ENCODE peak calls at places on chromosomes 7 and 10, in seven cellular contexts. O is AG04450, Q is brain microvascular endothelial cell, C is fibroblast of lung, E is kidney, S is HFFc6, K is foreskin fibroblast. A is an unnamed sample.

GRCh38 chr10:124735491-124736286 is 8.5 kb downstream of the FAM53B start:
- DNase-seq in C (no peak), S (no peak), Q (no peak), O (no peak), K (no peak), E (peak), A (no peak)

GRCh38 chr7:33814958-33815735 is 90.2 kb upstream of the BMPER start:
- DNase-seq in C (no peak), S (no peak), K (no peak), E (no peak), O (no peak), Q (no peak), A (no peak)

GRCh38 chr10:101744267-101744666 is 31.6 kb downstream of the FGF8 start:
- DNase-seq in E (no peak), K (no peak), Q (no peak), O (no peak), S (no peak), C (no peak), A (no peak)

GRCh38 chr7:1708640-1709249 is 38.7 kb downstream of the ELFN1 start:
- DNase-seq in K (no peak), S (no peak), Q (no peak), O (no peak), C (no peak), E (peak), A (peak)

GRCh38 chr10:102401735-102402511 is 6.4 kb downstream of the NFKB2 start:
- DNase-seq in K (no peak), Q (peak), S (peak), C (no peak), E (peak), O (no peak), A (peak)

GRCh38 chr7:71633571-71634008 is 501.6 kb downstream of the GALNT17 start:
- DNase-seq in Q (peak), K (peak), C (peak), O (peak), E (no peak), S (peak), A (no peak)

GRCh38 chr10:51918921-51919325 is 219.5 kb upstream of the CSTF2T start:
- DNase-seq in K (no peak), Q (no peak), C (no peak), S (no peak), E (no peak), O (no peak), A (no peak)

GRCh38 chr7:54643064-54643463 is 100.9 kb downstream of the VSTM2A start:
- DNase-seq in O (no peak), S (no peak), E (no peak), C (no peak), K (no peak), Q (no peak), A (no peak)

GRCh38 chr7:140156460-140157080 is 20.2 kb downstream of the KDM7A start:
- DNase-seq in K (no peak), S (no peak), O (no peak), E (no peak), C (no peak), Q (no peak), A (no peak)

GRCh38 chr10:29895436-29895835 is 163.9 kb downstream of the JCAD start:
- DNase-seq in Q (peak), S (peak), O (peak), E (peak), K (peak), C (peak), A (no peak)

GRCh38 chr10:68804692-68805091 is 22.6 kb upstream of the STOX1 start:
- DNase-seq in Q (no peak), C (no peak), E (no peak), S (no peak), K (no peak), O (no peak), A (no peak)

GRCh38 chr10:102648889-102649752 is 4.8 kb downstream of the TRIM8 start:
- DNase-seq in O (no peak), S (no peak), Q (no peak), C (peak), K (no peak), E (peak), A (peak)

GRCh38 chr7:957418-958220 is 3.1 kb upstream of the ADAP1 start:
- DNase-seq in E (peak), O (no peak), K (no peak), Q (no peak), S (no peak), C (no peak), A (peak)

GRCh38 chr10:73609116-73609515 is 18.0 kb upstream of the USP54 start:
- DNase-seq in O (no peak), E (no peak), S (no peak), K (no peak), Q (no peak), C (no peak), A (no peak)

GRCh38 chr10:34297551-34298370 is 517.3 kb downstream of the PARD3 start:
- DNase-seq in C (peak), E (no peak), K (no peak), S (no peak), Q (no peak), O (no peak), A (no peak)

GRCh38 chr7:1995426-1995825 is 237.3 kb downstream of the MAD1L1 start:
- DNase-seq in C (no peak), K (no peak), E (peak), Q (no peak), O (no peak), S (no peak), A (no peak)

GRCh38 chr7:106613861-106614560 is 46.9 kb downstream of the CCDC71L start:
- DNase-seq in C (peak), O (no peak), S (peak), Q (no peak), K (no peak), E (no peak), A (no peak)

GRCh38 chr10:100730739-100731602 is 14.4 kb upstream of the PAX2 start:
- DNase-seq in E (peak), S (no peak), O (no peak), K (no peak), Q (peak), C (no peak), A (no peak)

GRCh38 chr7:47282790-47283496 is 299.0 kb downstream of the TNS3 start:
- DNase-seq in O (no peak), K (no peak), Q (no peak), E (no peak), C (no peak), S (no peak), A (no peak)

GRCh38 chr7:47284691-47285246 is 297.1 kb downstream of the TNS3 start:
- DNase-seq in K (no peak), O (no peak), C (no peak), E (no peak), S (no peak), Q (no peak), A (no peak)

GRCh38 chr7:47288060-47288459 is 293.9 kb downstream of the TNS3 start:
- DNase-seq in Q (no peak), E (no peak), K (no peak), S (no peak), O (no peak), C (no peak), A (no peak)

GRCh38 chr7:47283497-47284131 is 298.3 kb downstream of the TNS3 start:
- DNase-seq in E (peak), S (no peak), O (no peak), Q (no peak), C (no peak), K (no peak), A (no peak)

DNA sequence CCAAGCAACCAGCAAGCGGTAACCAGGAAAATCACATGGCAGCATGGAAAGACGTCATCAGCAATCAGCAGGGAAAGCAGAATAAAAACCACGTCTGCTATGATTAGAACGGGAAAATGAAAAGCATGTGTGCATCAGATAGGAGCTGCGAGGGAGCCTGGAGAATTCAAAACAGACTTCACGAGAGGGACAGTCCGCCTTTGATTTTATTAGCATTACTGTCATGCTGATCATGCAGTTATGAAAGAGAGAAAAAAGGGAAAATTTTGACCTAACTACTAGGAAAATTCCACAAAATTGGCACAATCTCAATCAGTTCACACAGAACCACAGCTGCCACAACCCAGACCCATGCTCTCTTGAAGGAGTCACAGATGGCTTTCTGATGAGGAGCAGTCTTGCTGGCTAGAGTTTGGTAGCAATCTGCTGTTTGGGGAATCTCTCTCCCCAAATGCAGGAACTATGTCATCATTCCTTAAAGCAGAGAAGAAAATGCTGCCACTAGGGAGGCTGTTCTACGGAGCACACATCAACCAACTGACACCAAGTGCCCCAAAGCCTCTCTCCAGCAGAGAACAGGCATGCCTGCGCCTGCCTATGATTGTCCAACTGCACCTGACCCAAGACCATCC is 295.9 kb downstream of the TNS3 start:
- DNase-seq in O (no peak), S (peak), K (peak), C (no peak), E (no peak), Q (peak), A (no peak)
- TF ChIP-seq CTCF in O (no peak), S (peak), K (peak), C (peak), E (no peak), Q (peak), A (no peak)

DNA sequence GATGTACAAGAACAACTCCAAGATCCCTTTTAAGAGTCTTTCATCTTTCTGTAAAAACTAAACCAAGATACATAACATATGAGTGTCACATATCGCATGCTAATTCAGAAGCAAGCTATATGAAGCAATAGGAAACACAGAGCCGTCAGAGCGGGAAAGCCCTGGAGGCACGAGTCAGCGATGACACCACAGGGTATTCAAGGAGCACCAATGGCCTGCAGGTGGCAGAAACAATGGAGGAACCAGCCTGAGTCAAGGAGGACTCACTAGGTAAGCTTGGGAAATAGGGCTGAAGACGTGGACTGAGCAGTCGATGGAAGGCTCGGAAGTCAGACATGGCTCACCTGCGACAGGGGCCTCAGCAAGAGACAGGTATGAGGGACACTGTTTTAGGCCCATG is 214.4 kb downstream of the FAM107B start:
- DNase-seq in C (peak), S (peak), O (no peak), K (peak), E (no peak), Q (no peak), A (peak)
- TF ChIP-seq CTCF in C (no peak), S (peak), O (no peak), K (no peak), E (no peak), Q (peak), A (peak)

GRCh38 chr7:156857757-156858156 is 35.2 kb downstream of the LMBR1 start:
- DNase-seq in E (no peak), C (no peak), Q (no peak), S (no peak), O (no peak), K (no peak), A (no peak)
- TF ChIP-seq CTCF in E (no peak), C (no peak), Q (no peak), S (no peak), O (no peak), K (no peak), A (no peak)

GRCh38 chr7:125386211-125386610 is 456.6 kb upstream of the POT1 start:
- DNase-seq in O (no peak), Q (no peak), C (no peak), S (no peak), E (no peak), K (no peak), A (no peak)

GRCh38 chr7:125382401-125382800 is 452.8 kb upstream of the POT1 start:
- DNase-seq in Q (no peak), E (no peak), C (no peak), S (no peak), K (no peak), O (no peak), A (no peak)

DNA sequence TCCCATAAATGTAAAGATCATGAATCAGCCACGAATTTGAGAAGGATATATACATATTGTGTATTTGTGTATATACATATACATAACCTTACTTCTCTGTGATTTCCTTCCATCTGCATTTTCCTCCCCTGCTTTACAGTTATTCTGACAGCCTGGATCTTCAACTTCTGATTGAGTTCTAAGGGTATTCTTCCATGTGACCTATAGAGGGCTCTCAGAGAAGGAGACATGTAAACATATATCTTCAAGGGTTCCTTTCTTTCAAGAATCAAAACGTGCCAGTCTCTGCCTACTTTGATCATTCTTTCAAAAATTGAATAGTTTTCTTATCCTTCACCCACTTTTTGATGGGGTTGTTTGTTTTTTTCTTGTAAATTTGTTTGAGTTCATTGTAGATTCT is 453.7 kb upstream of the POT1 start:
- DNase-seq in Q (no peak), C (no peak), E (no peak), K (no peak), O (no peak), S (no peak), A (no peak)
- TF ChIP-seq CTCF in Q (peak), C (no peak), E (no peak), K (no peak), O (no peak), S (no peak), A (peak)